ENCODE peak calls at places on chromosome 9, in five cellular contexts. R is mesenchymal stem cell, H is heart left ventricle, K is left ventricle myocardium inferior, O is body of pancreas. T is an unnamed sample.

GRCh38 chr9:79883073-79883645 is 311.4 kb downstream of the TLE4 start:
- DNase-seq in K (peak; percentile 20), O (no peak), H (peak; percentile 67), R (no peak), T (no peak)

GRCh38 chr9:18849186-18849724 is 183.8 kb downstream of the SAXO1 start:
- DNase-seq in H (no peak), R (no peak), K (no peak), O (no peak), T (no peak)

GRCh38 chr9:16816006-16816405 is 54.5 kb downstream of the BNC2 start:
- DNase-seq in K (no peak), R (no peak), H (no peak), O (no peak), T (no peak)

GRCh38 chr9:15248596-15248995 is 58.4 kb downstream of the TTC39B start:
- DNase-seq in H (no peak), O (no peak), R (no peak), K (no peak), T (no peak)

GRCh38 chr9:124264812-124265211 is 7.1 kb downstream of the NEK6 start:
- DNase-seq in K (no peak), O (no peak), H (no peak), R (no peak), T (no peak)

GRCh38 chr9:18274693-18275092 is 199.3 kb upstream of the ADAMTSL1 start:
- DNase-seq in K (no peak), O (no peak), R (no peak), H (no peak), T (peak; percentile 40)

GRCh38 chr9:32954642-32955041 is 46.8 kb downstream of the APTX start:
- DNase-seq in O (peak; percentile 11), R (peak; percentile 9), K (no peak), H (no peak), T (peak; percentile 31)

GRCh38 chr9:77469515-77470197 is 178.5 kb downstream of the GNA14 start:
- DNase-seq in O (no peak), H (no peak), K (no peak), R (no peak), T (no peak)

GRCh38 chr9:1173986-1174385 is 123.8 kb downstream of the DMRT2 start:
- DNase-seq in H (no peak), O (no peak), K (no peak), R (no peak), T (no peak)

GRCh38 chr9:128684325-128685021 is 4.5 kb upstream of the SET start:
- DNase-seq in K (peak; percentile 71), R (peak; percentile 79), H (peak; percentile 83), O (peak; percentile 92), T (peak; percentile 97)

GRCh38 chr9:120386390-120387131 is 193.4 kb downstream of the CDK5RAP2 start:
- DNase-seq in O (peak; percentile 44), R (no peak), K (no peak), H (no peak), T (no peak)

GRCh38 chr9:130276121-130276520 is 10.6 kb downstream of the HMCN2 start:
- DNase-seq in H (no peak), K (no peak), R (peak; percentile 64), O (no peak), T (no peak)

GRCh38 chr9:120531683-120532300 is 48.2 kb downstream of the CDK5RAP2 start:
- DNase-seq in H (no peak), O (peak; percentile 15), K (no peak), R (peak; percentile 35), T (peak; percentile 57)

GRCh38 chr9:93467062-93467416 is 13.7 kb upstream of the FAM120AOS start:
- DNase-seq in R (no peak), H (no peak), O (no peak), K (no peak), T (peak; percentile 55)

GRCh38 chr9:7983361-7983974 is 183.9 kb upstream of the DMAC1 start:
- DNase-seq in R (no peak), H (no peak), O (no peak), K (no peak), T (no peak)

GRCh38 chr9:136688274-136689107 is 1.2 kb upstream of the AGPAT2 start:
- DNase-seq in R (no peak), O (peak; percentile 14), H (peak; percentile 61), K (peak; percentile 16), T (no peak)

GRCh38 chr9:95450171-95451107 is 66.3 kb downstream of the PTCH1 start:
- DNase-seq in O (no peak), R (peak; percentile 14), H (no peak), K (no peak), T (no peak)

GRCh38 chr9:34206561-34206960 is 27.7 kb downstream of the UBAP1 start:
- DNase-seq in H (no peak), O (no peak), K (no peak), R (no peak), T (no peak)

GRCh38 chr9:36101916-36102741 is 34.4 kb upstream of the GLIPR2 start:
- DNase-seq in K (no peak), O (no peak), H (no peak), R (peak; percentile 95), T (peak; percentile 89)

GRCh38 chr9:73116030-73116429 is 35.6 kb upstream of the ANXA1 start:
- DNase-seq in H (no peak), K (no peak), R (peak; percentile 75), O (no peak), T (peak; percentile 96)

DNA sequence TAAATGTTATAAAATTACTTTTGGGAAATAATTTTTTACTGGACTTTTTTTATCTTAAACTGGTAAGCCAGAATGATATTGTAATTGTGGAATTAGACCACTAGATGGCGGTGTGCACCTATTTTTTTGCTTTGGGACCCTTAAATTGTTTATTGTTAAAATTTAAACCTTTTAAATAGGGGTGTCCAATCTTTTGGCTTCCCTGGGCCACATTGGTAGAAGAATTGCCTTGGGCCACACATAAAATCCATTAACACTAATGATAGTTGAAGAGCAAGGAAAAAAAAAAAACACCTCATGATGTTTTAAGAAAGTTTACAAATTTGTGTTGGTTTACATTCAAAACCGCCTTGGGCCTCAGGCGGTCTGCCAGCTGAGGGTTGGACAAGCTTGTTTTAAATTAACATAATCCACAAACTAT is 28.4 kb upstream of the GADD45G start:
- DNase-seq in K (no peak), H (no peak), O (no peak), R (peak; percentile 55), T (peak; percentile 35)
- H3K27me3 ChIP-seq in K (peaks cover 89% of the 10 kb centered on the region), H (peaks cover 14% of the 10 kb centered on the region), O (no peaks in the 10 kb centered on the region), R (peaks cover 76% of the 10 kb centered on the region), T (peaks cover 1% of the 10 kb centered on the region)

GRCh38 chr9:132590318-132591182 is 8.1 kb downstream of the BARHL1 start:
- DNase-seq in O (no peak), H (no peak), K (no peak), R (no peak), T (no peak)

GRCh38 chr9:132588501-132589147 is 6.2 kb downstream of the BARHL1 start:
- DNase-seq in H (no peak), R (no peak), K (no peak), O (no peak), T (no peak)

GRCh38 chr9:132590037-132590317 is 7.6 kb downstream of the BARHL1 start:
- DNase-seq in R (no peak), O (no peak), K (no peak), H (no peak), T (no peak)

GRCh38 chr9:132588098-132588497 is 5.7 kb downstream of the BARHL1 start:
- DNase-seq in O (no peak), R (no peak), K (no peak), H (no peak), T (no peak)

GRCh38 chr9:132589148-132590036 is 7.0 kb downstream of the BARHL1 start:
- DNase-seq in R (no peak), O (no peak), K (no peak), H (no peak), T (no peak)
- H3K27me3 ChIP-seq in R (peaks cover 81% of the 10 kb centered on the region), O (no peaks in the 10 kb centered on the region), K (peaks cover 85% of the 10 kb centered on the region), H (peaks cover 75% of the 10 kb centered on the region), T (peaks cover 64% of the 10 kb centered on the region)

GRCh38 chr9:126675147-126675467 is 61.4 kb downstream of the LMX1B start:
- DNase-seq in O (no peak), H (no peak), R (no peak), K (no peak), T (no peak)
- H3K27me3 ChIP-seq in O (no peaks in the 10 kb centered on the region), H (peaks cover 39% of the 10 kb centered on the region), R (peaks cover 83% of the 10 kb centered on the region), K (peaks cover 97% of the 10 kb centered on the region), T (peaks cover 8% of the 10 kb centered on the region)

GRCh38 chr9:100341889-100342288 is 10.9 kb downstream of the TEX10 start:
- DNase-seq in H (no peak), R (no peak), K (no peak), O (no peak), T (no peak)
- H3K27me3 ChIP-seq in H (no peaks in the 10 kb centered on the region), R (no peaks in the 10 kb centered on the region), K (no peaks in the 10 kb centered on the region), O (no peaks in the 10 kb centered on the region), T (no peaks in the 10 kb centered on the region)